ENCODE peak calls at places on chromosome 1, in ten cellular contexts. Z is neural progenitor cell; R is keratinocyte; F is MM.1S; M is GM23248; S is colonic mucosa; B is CD4-positive, alpha-beta T cell; N is upper lobe of right lung; O is CD4-positive, alpha-beta memory T cell; Q is breast epithelium. X is an unnamed sample.

GRCh38 chr1:27655151-27655929 is 16.7 kb downstream of the IFI6 start:
- DNase-seq in Z (peak; percentile 20), M (peak; percentile 34), F (no peak), Q (no peak), S (no peak), R (no peak), N (no peak), O (no peak), B (no peak), X (no peak)

GRCh38 chr1:198174297-198174696 is 17.5 kb downstream of the NEK7 start:
- DNase-seq in M (peak; percentile 45), Z (no peak), Q (no peak), F (no peak), R (no peak), B (no peak), S (no peak), O (no peak), N (no peak), X (peak; percentile 28)

GRCh38 chr1:118785246-118785645 is 202.9 kb downstream of the TBX15 start:
- DNase-seq in N (no peak), R (no peak), Q (no peak), M (peak; percentile 30), F (peak; percentile 16), Z (peak; percentile 4), B (no peak), S (no peak), O (no peak), X (no peak)

GRCh38 chr1:203213126-203213525 is 16.3 kb downstream of the CHIT1 start:
- DNase-seq in Q (no peak), B (no peak), M (no peak), R (no peak), S (no peak), Z (no peak), O (no peak), F (no peak), N (no peak), X (no peak)

GRCh38 chr1:204046346-204046745 is 26.6 kb upstream of the SOX13 start:
- DNase-seq in Z (no peak), S (no peak), N (no peak), Q (no peak), M (no peak), R (no peak), O (no peak), F (no peak), B (no peak), X (no peak)

GRCh38 chr1:223726380-223727001 is 14.2 kb downstream of the CAPN2 start:
- DNase-seq in Z (peak; percentile 58), M (peak; percentile 96), B (peak; percentile 78), O (peak; percentile 68), Q (no peak), N (peak; percentile 73), R (peak; percentile 83), F (peak; percentile 82), S (peak; percentile 79), X (peak; percentile 97)

GRCh38 chr1:67590329-67590728 is 94.7 kb upstream of the GADD45A start:
- DNase-seq in O (no peak), R (no peak), M (peak; percentile 54), N (no peak), Z (no peak), F (no peak), B (no peak), Q (no peak), S (no peak), X (no peak)

GRCh38 chr1:178518894-178519293 is 6.0 kb downstream of the TEX35 start:
- DNase-seq in Z (no peak), F (no peak), S (no peak), O (no peak), N (no peak), Q (no peak), R (no peak), B (no peak), M (no peak), X (no peak)

GRCh38 chr1:118363396-118363795 is 178.4 kb upstream of the SPAG17 start:
- DNase-seq in Z (no peak), Q (no peak), O (no peak), B (no peak), R (no peak), S (no peak), N (no peak), M (no peak), F (no peak), X (no peak)

GRCh38 chr1:244448279-244449036 is 3.3 kb downstream of the ADSS2 start:
- DNase-seq in M (no peak), S (no peak), B (no peak), Z (no peak), Q (no peak), F (no peak), N (no peak), R (no peak), O (no peak), X (peak; percentile 79)

GRCh38 chr1:227305894-227306626 is 12.2 kb downstream of the CDC42BPA start:
- DNase-seq in F (no peak), Z (no peak), S (no peak), B (no peak), Q (no peak), R (no peak), N (no peak), O (no peak), M (no peak), X (no peak)

GRCh38 chr1:36512842-36513241 is 30.1 kb upstream of the CSF3R start:
- DNase-seq in B (no peak), Z (no peak), S (no peak), M (no peak), R (peak; percentile 17), F (no peak), N (no peak), Q (no peak), O (no peak), X (no peak)

GRCh38 chr1:206797534-206798383 is 25.5 kb upstream of the IL10 start:
- DNase-seq in B (peak; percentile 24), Z (peak; percentile 65), M (peak; percentile 32), Q (no peak), R (no peak), F (no peak), O (no peak), N (no peak), S (no peak), X (no peak)

GRCh38 chr1:168112673-168113305 is 23.9 kb downstream of the GPR161 start:
- DNase-seq in S (no peak), Z (no peak), B (peak; percentile 8), N (no peak), M (peak; percentile 64), F (peak; percentile 39), O (no peak), Q (no peak), R (peak; percentile 93), X (peak; percentile 86)

DNA sequence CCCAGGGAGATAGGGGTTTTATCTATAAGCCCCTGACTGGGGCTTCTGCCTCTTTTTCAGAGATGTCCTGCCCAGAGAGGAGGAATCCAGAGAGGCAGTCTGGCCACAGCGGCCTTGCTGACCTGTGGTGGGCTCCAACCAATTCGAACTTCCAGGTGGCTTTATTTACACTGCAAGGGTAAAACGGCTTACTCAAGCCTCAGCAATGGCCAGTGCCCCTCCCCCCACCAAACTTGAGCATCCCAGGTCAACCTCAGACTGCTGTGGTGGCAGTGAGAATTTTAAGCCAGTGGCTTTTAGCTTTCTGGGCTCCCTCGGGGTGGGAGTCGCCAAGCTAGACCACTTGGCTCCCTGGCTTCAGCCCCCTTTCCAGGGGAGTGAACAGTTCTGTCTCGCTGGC is 384.0 kb upstream of the BEND5 start:
- DNase-seq in Q (no peak), B (no peak), R (no peak), F (no peak), N (no peak), M (no peak), O (no peak), S (no peak), Z (no peak), X (no peak)
- H3K9me3 ChIP-seq in Q (no peaks in the 10 kb centered on the region), B (peaks cover 3% of the 10 kb centered on the region), R (no peaks in the 10 kb centered on the region), F (no peaks in the 10 kb centered on the region), N (no peaks in the 10 kb centered on the region), M (no peaks in the 10 kb centered on the region), O (no peaks in the 10 kb centered on the region), S (no peaks in the 10 kb centered on the region), Z (peaks cover 15% of the 10 kb centered on the region), X (peaks cover 4% of the 10 kb centered on the region)

DNA sequence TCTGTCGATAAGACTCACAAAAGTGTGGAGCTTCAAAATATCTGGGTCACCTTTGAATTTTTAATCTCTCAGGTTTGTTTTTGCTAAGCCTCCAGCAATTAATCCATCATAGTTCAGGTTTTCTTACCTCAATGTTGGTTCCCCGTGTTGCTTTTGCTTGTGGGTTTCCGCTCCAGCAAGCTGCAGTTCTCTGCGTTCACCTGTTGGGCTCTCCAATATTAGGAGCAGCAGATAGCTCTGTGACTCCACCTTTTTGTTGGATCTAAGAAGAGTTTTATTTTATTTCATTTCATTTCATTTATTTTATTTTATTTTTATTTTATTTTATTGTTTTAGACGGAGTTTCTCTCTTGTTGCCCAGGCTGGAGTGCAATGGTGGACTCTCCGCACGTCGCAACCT is 335.5 kb downstream of the COL11A1 start:
- DNase-seq in R (no peak), F (no peak), Q (no peak), M (no peak), S (no peak), N (no peak), Z (no peak), O (no peak), B (no peak), X (no peak)
- H3K27me3 ChIP-seq in R (no peaks in the 10 kb centered on the region), F (no peaks in the 10 kb centered on the region), Q (no peaks in the 10 kb centered on the region), M (no peaks in the 10 kb centered on the region), S (no peaks in the 10 kb centered on the region), N (no peaks in the 10 kb centered on the region), Z (no peaks in the 10 kb centered on the region), O (no peaks in the 10 kb centered on the region), B (no peaks in the 10 kb centered on the region), X (no peaks in the 10 kb centered on the region)

DNA sequence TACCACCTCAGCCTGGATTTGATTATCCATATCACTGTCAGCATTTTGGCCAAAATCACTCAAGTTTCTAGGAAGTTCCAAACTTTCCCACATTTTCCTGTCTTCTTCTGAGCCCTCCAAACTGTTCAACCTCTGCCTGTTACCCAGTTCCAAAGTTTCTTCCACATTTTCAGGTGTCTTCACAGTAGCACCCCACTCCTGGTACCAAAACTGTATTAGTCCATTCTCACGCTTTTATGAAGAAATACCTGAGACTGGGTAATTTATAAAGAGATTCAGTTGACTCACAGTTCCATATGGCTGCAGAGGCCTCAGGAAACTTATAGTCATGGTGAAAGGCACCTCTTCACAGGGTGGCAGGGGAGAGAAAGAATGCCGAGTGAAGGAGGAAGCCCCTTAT is 39.4 kb downstream of the STXBP3 start:
- DNase-seq in M (no peak), S (no peak), B (no peak), Q (no peak), N (no peak), Z (no peak), O (no peak), R (no peak), F (no peak), X (no peak)
- H3K9me3 ChIP-seq in M (peaks cover 3% of the 10 kb centered on the region), S (no peaks in the 10 kb centered on the region), B (peaks cover 19% of the 10 kb centered on the region), Q (peaks cover 15% of the 10 kb centered on the region), N (peaks cover 8% of the 10 kb centered on the region), Z (peaks cover 11% of the 10 kb centered on the region), O (peaks cover 11% of the 10 kb centered on the region), R (peaks cover 11% of the 10 kb centered on the region), F (no peaks in the 10 kb centered on the region), X (peaks cover 5% of the 10 kb centered on the region)

DNA sequence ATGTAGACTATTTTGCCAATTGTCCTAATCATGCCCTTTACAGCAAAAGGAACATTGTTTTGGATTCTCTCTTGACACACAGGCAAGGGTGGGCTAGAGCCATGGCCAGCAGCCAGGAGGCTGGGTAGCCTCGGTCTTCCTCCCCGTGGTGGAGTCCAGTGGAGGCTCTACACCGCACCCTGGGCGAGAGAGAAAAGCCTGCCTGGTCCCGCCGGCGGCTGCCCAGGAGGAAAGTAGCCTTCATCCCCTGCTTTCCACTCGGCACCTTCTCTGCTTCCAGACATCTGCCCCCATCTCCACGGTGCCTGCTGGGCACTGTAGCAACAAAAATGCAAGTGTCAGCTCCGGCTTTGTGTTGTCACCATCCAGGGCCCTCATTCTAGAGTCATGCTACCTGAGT is 21.6 kb downstream of the PROK1 start:
- DNase-seq in R (no peak), Z (no peak), N (no peak), O (no peak), Q (no peak), F (no peak), B (no peak), M (no peak), S (no peak), X (no peak)
- H3K27me3 ChIP-seq in R (no peaks in the 10 kb centered on the region), Z (no peaks in the 10 kb centered on the region), N (no peaks in the 10 kb centered on the region), O (peaks cover 3% of the 10 kb centered on the region), Q (no peaks in the 10 kb centered on the region), F (no peaks in the 10 kb centered on the region), B (no peaks in the 10 kb centered on the region), M (no peaks in the 10 kb centered on the region), S (no peaks in the 10 kb centered on the region), X (peaks cover 12% of the 10 kb centered on the region)